ENCODE peak calls at places on chromosome 22, in nine cellular contexts. L, Q, S, X, Y, V, I, M and K are unnamed samples.

GRCh38 chr22:42926768-42927167 is 69.7 kb upstream of the ARFGAP3 start:
- DNase-seq in Q (no peak), L (peak), S (no peak), X (no peak), I (peak), M (no peak), Y (no peak), V (no peak), K (no peak)

GRCh38 chr22:35457729-35458546 is 58.0 kb downstream of the MCM5 start:
- DNase-seq in Q (no peak), I (no peak), V (no peak), X (no peak), S (no peak), L (peak), Y (peak), M (no peak), K (no peak)

GRCh38 chr22:26436903-26437515 is 7.9 kb downstream of the ASPHD2 start:
- DNase-seq in S (no peak), L (no peak), Y (peak), Q (peak), V (no peak), I (no peak), M (no peak), X (peak), K (no peak)

GRCh38 chr22:38925571-38926041 is 31.8 kb upstream of the APOBEC3A start:
- DNase-seq in S (no peak), I (no peak), Y (peak), X (no peak), Q (no peak), V (no peak), M (no peak), L (no peak), K (no peak)

GRCh38 chr22:37559901-37560681 is at the start of gene CDC42EP1:
- DNase-seq in L (peak), Q (peak), X (peak), M (no peak), Y (peak), I (peak), S (no peak), V (peak), K (no peak)

GRCh38 chr22:49636649-49637048 is 191.0 kb downstream of the BRD1 start:
- DNase-seq in V (no peak), Q (no peak), S (no peak), M (no peak), L (no peak), I (no peak), Y (no peak), X (no peak), K (no peak)

GRCh38 chr22:37862570-37863325 is 13.5 kb downstream of the EIF3L start:
- DNase-seq in X (no peak), I (no peak), Q (peak), L (no peak), S (no peak), M (no peak), Y (no peak), V (no peak), K (no peak)

GRCh38 chr22:27231266-27231665 is 570.3 kb downstream of the MN1 start:
- DNase-seq in S (no peak), Y (no peak), I (no peak), L (no peak), X (no peak), V (no peak), Q (no peak), M (no peak), K (no peak)

GRCh38 chr22:42642801-42643631 is 2.6 kb upstream of the ATP5MGL start:
- DNase-seq in Y (no peak), L (peak), S (no peak), Q (no peak), X (no peak), M (no peak), V (no peak), I (no peak), K (no peak)

GRCh38 chr22:21868651-21869050 is 1.2 kb upstream of the MAPK1 start:
- DNase-seq in M (no peak), Y (no peak), V (no peak), I (no peak), Q (no peak), L (no peak), X (no peak), S (no peak), K (no peak)

GRCh38 chr22:49869855-49870712 is 16.4 kb downstream of the ZBED4 start:
- DNase-seq in V (no peak), Y (no peak), X (no peak), M (no peak), S (no peak), L (no peak), I (no peak), Q (no peak), K (no peak)

GRCh38 chr22:27475548-27475897 is 326.0 kb downstream of the MN1 start:
- DNase-seq in I (no peak), L (no peak), Y (peak), V (no peak), Q (no peak), X (no peak), S (peak), M (no peak), K (no peak)

GRCh38 chr22:49008682-49009235 is 818.9 kb downstream of the BRD1 start:
- DNase-seq in M (peak), L (peak), Q (no peak), Y (no peak), S (no peak), I (peak), X (no peak), V (peak), K (no peak)

GRCh38 chr22:41909290-41910049 is 5.4 kb downstream of the SHISA8 start:
- DNase-seq in I (no peak), X (no peak), S (peak), Q (no peak), V (peak), L (peak), M (no peak), Y (no peak), K (no peak)

GRCh38 chr22:38623357-38623756 is 32.8 kb downstream of the FAM227A start:
- DNase-seq in V (no peak), M (no peak), Q (no peak), X (no peak), Y (no peak), L (no peak), S (no peak), I (no peak), K (no peak)

GRCh38 chr22:43467571-43467970 is 55.8 kb downstream of the MPPED1 start:
- DNase-seq in L (no peak), S (no peak), Y (no peak), Q (no peak), X (no peak), V (no peak), I (no peak), M (no peak), K (no peak)

GRCh38 chr22:43411981-43412807 is at the start of gene MPPED1:
- DNase-seq in V (no peak), I (no peak), L (no peak), S (peak), M (no peak), Y (no peak), Q (no peak), X (no peak), K (no peak)

GRCh38 chr22:49466926-49467590 is 360.6 kb downstream of the BRD1 start:
- DNase-seq in M (no peak), I (no peak), Q (no peak), Y (no peak), L (peak), V (no peak), S (no peak), X (no peak), K (no peak)

GRCh38 chr22:49192180-49192856 is 635.4 kb downstream of the BRD1 start:
- DNase-seq in Y (no peak), M (no peak), I (no peak), X (peak), L (peak), S (no peak), Q (peak), V (no peak), K (no peak)

GRCh38 chr22:39678862-39679490 is 108.4 kb downstream of the CACNA1I start:
- DNase-seq in L (no peak), X (no peak), V (no peak), I (no peak), Y (no peak), S (no peak), M (no peak), Q (no peak), K (no peak)

GRCh38 chr22:26364066-26365015 is 64.7 kb upstream of the ASPHD2 start:
- DNase-seq in Y (peak), V (peak), S (peak), L (peak), I (no peak), X (no peak), M (no peak), Q (peak), K (no peak)

GRCh38 chr22:38413085-38414008 is 41.7 kb downstream of the KCNJ4 start:
- DNase-seq in I (peak), M (peak), V (no peak), L (peak), X (no peak), Y (no peak), Q (peak), S (peak), K (peak)

GRCh38 chr22:42442746-42443145 is 10.5 kb upstream of the NFAM1 start:
- DNase-seq in I (no peak), V (no peak), L (peak), X (no peak), M (no peak), Y (no peak), Q (no peak), S (no peak), K (no peak)

GRCh38 chr22:37228106-37229011 is 15.7 kb downstream of the RAC2 start:
- DNase-seq in S (no peak), Q (peak), I (no peak), L (peak), X (no peak), M (no peak), Y (peak), V (no peak), K (no peak)

GRCh38 chr22:46351131-46351735 is 15.7 kb downstream of the TRMU start:
- DNase-seq in X (no peak), I (no peak), M (no peak), Y (no peak), Q (no peak), L (no peak), S (no peak), V (no peak), K (no peak)
- TF ChIP-seq CTCF in X (no peak), I (no peak), M (no peak), Y (no peak), Q (no peak), L (no peak), S (no peak), V (no peak), K (no peak)

DNA sequence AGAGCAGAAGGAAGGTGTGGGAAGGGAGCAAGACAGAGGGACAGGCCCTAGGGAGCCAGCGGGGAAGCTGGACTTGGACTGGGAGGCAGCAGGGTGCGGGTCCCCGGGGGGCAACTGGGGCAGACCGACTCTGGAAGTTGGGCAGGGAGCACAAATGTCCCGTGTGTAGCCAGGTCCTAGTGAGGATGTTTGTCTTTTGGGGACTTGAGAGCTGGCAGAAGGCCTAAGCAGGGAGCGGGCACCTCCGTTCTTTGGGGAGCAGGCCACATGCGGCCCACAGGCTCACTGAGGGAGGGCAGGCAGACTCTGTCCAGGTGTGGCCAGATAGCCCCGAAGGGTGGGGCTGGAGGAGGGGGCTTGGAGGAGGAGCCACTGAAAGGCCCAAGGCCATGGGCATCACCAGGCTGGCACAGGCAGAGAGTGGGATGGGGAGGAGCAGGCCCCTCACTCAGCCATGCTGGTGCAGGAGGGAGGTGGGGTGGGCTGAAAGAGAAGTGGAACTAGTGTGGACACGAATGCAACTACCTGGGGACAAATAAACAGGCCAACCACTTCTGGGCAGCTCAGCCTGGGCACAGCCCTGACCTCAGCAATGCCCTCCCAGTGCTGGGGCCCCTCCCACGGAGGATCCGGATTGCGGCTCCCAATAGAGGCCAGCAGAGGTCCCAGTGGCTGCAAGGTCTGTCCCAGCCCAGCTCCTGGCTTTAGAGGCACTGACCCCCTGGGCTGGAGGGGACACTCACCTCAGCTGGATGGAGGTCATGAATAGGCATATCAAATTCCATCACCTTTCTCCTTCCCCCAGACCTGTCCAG is 1.3 kb upstream of the SCARF2 start:
- DNase-seq in I (peak), S (no peak), M (no peak), Q (no peak), Y (no peak), L (peak), X (peak), V (peak), K (no peak)
- TF ChIP-seq CTCF in I (peak), S (no peak), M (peak), Q (no peak), Y (no peak), L (peak), X (no peak), V (peak), K (no peak)

DNA sequence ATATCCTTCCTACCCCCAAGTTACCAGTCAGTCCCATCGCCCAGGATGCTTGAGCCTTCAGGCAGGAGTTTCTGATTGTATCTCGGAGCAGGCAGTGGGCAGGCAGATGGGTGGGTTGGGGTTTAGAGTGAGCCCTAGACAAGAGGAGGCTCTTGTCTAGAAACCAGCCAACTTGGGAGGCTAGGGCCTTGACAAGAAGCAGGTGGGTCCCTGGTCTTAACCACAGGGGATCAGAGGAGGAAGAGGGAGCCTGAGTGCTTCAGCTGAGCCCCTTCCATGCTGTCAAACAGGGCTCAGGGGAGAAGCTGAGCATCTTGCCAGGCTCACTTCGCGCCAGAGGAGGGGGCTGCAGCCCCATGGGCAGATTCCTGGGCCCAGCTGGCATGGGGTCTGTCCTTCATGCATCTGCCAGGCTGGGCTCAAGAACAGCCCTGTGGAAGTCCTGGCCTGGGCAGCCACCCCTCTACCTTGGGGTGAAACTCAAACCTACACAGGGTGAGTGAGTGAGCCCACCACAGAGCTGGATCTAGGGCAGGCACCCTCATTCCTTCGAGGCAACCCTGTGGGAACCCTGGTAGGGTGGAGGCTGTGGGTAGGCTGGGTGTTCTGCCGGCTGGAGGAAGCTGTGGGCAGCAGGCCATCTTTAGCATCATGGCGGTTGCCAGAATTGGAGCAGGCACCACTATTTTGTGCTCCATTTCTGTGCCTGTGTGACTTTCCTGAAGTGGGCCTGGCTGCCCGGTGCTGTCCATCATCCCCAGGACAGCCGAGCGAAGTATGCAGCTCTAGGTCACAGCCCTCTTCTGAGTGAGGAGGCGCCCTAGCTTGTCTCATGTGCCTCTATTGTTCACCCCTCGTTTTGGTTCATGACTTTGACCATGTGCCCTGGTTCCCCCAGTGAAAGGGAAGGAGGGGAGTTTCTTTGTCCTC is 108.1 kb downstream of the MORC2 start:
- DNase-seq in V (peak), L (peak), Q (no peak), X (peak), I (peak), M (peak), S (no peak), Y (no peak), K (peak)
- TF ChIP-seq CTCF in V (peak), L (no peak), Q (no peak), X (no peak), I (no peak), M (no peak), S (no peak), Y (no peak), K (no peak)

GRCh38 chr22:20179455-20180244 is 28.8 kb upstream of the CCDC188 start:
- DNase-seq in S (no peak), X (no peak), Y (no peak), V (no peak), L (no peak), M (no peak), I (no peak), Q (no peak), K (no peak)

GRCh38 chr22:20180640-20181039 is 29.8 kb upstream of the CCDC188 start:
- DNase-seq in Q (no peak), V (no peak), M (no peak), L (no peak), X (no peak), S (no peak), I (no peak), Y (no peak), K (no peak)

GRCh38 chr22:20181194-20181931 is 30.5 kb upstream of the CCDC188 start:
- DNase-seq in I (no peak), Q (no peak), L (no peak), V (no peak), X (peak), S (no peak), Y (no peak), M (no peak), K (no peak)

GRCh38 chr22:20178922-20179227 is 28.0 kb upstream of the CCDC188 start:
- DNase-seq in X (no peak), Q (no peak), V (no peak), L (no peak), Y (no peak), M (no peak), I (no peak), S (no peak), K (no peak)

DNA sequence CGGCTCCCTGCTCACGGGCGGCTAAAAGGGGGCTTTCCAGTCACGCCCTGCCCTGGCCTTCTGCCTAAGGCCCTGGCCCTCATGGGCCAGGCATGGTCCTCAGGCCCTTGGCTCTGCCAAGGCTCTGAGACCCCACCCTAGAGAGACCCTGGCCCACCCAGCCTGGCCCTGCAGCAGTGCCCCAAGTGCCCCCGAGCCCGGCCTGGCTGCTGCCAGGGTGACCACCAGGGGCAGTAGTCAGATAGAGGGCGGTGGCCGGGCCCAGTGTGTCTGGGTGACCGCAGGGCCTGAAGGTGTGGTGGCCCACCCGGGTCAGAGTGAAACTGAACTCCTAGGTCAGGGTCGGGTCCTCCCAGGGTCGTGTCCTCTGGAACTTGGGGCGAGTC is 29.4 kb upstream of the CCDC188 start:
- DNase-seq in I (no peak), Q (no peak), S (peak), M (no peak), V (no peak), L (no peak), Y (no peak), X (no peak), K (no peak)
- TF ChIP-seq CTCF in I (no peak), Q (no peak), S (peak), M (peak), V (peak), L (no peak), Y (peak), X (no peak), K (no peak)

DNA sequence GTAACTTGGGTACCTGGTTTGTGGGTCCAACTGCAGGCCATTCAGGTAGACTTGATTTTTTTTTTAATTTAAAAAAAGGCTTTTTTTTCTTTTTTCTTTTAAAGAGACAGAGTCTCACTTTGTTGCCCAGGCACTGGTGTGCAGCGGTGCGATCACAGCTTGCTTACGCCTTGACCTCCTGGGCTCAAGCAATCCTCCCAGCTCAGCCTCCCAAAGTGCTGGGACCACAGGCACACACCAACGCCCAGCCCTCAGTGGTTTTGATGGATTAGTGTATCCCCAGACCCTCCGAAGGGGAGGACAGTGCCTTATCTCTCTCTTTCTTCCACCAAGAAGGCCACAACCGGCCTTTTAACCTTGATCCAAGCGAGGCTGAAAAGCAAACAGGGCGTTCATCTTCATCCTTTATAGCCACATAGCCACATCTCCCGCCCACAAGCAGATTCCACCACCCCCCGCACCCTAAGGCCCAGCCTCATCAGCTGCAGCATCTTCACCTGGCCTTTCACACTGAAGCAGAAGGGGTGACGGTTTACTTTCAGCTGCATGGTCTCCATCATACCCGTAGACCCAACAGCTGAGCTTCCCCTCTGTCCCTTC is 17.6 kb upstream of the COMT start:
- DNase-seq in L (no peak), Y (no peak), M (no peak), V (no peak), I (no peak), Q (no peak), S (no peak), X (no peak), K (no peak)
- TF ChIP-seq CTCF in L (no peak), Y (no peak), M (no peak), V (no peak), I (no peak), Q (no peak), S (no peak), X (no peak), K (no peak)

DNA sequence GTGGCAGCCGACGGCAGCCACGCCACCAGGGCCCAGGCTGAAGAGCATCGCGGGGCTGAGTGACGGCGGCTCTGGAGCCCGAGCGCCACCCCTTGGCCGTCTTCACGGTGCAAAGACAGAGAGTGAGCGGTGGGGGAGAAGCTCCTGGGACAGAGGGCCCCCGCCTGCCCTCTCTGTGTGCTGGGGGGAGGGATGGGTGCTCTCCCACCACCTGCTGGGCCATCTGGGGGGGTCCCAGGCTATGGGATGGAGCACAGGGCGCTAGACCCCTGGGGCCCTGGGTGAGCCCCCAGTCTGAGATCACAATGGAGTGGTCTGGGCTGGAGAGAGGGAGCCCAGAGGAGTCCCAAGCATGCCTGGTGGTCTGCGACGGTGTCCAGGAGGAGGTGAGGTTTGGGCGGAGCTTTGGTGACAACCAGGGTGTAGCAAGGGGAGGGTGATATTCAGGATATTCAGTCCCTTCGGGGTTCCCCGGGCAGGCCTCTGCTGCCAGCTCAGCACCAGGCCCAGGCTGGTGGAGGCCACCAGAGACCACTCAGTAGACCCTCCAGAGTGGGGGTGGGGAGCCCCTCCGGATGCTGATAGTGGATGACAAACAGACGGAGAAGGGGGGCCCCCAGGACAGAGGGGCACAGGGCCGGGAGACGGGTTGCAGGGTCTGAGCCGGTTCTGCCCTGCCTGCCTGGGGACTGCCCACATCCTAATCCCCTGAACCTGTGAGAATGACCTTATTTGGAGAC is 78.1 kb upstream of the PRR5 start:
- DNase-seq in L (peak), X (no peak), Q (no peak), M (no peak), V (peak), S (peak), I (no peak), Y (peak), K (no peak)
- TF ChIP-seq CTCF in L (peak), X (peak), Q (no peak), M (peak), V (peak), S (peak), I (peak), Y (peak), K (no peak)

GRCh38 chr22:32926600-32926999 is 125.1 kb downstream of the TIMP3 start:
- DNase-seq in L (no peak), Q (no peak), S (peak), Y (peak), I (no peak), V (peak), M (no peak), X (no peak), K (no peak)
- TF ChIP-seq CTCF in L (peak), Q (peak), S (peak), Y (peak), I (peak), V (peak), M (peak), X (peak), K (no peak)